ENCODE peak calls at places on chromosomes 12 and 14, in five cellular contexts. C is body of pancreas, O is heart left ventricle, T is HCT116, J is stomach. Y is an unnamed sample.

GRCh38 chr12:69929125-69929524 is 104.1 kb downstream of the MYRFL start:
- DNase-seq in C (no peak), O (no peak), T (peak), J (no peak), Y (no peak)

GRCh38 chr14:89444044-89444443 is 27.0 kb upstream of the FOXN3 start:
- DNase-seq in C (no peak), O (no peak), T (no peak), J (no peak), Y (peak)

GRCh38 chr14:89214221-89214965 is 202.6 kb downstream of the FOXN3 start:
- DNase-seq in C (peak), O (peak), T (no peak), J (peak), Y (peak)

GRCh38 chr14:74551431-74551830 is 57.9 kb downstream of the ISCA2 start:
- DNase-seq in C (no peak), O (peak), T (no peak), J (no peak), Y (no peak)

GRCh38 chr12:124740691-124741137 is 123.0 kb downstream of the SCARB1 start:
- DNase-seq in C (peak), O (peak), T (peak), J (peak), Y (no peak)

GRCh38 chr12:93108958-93109357 is 179.9 kb upstream of the EEA1 start:
- DNase-seq in C (no peak), O (no peak), T (no peak), J (no peak), Y (no peak)

GRCh38 chr12:117158911-117159310 is 31.4 kb downstream of the FBXO21 start:
- DNase-seq in C (no peak), O (no peak), T (no peak), J (no peak), Y (no peak)

GRCh38 chr12:109777544-109777943 is 55.7 kb downstream of the TRPV4 start:
- DNase-seq in C (no peak), O (no peak), T (no peak), J (no peak), Y (peak)

GRCh38 chr14:100684154-100684553 is 42.5 kb upstream of the DLK1 start:
- DNase-seq in C (no peak), O (no peak), T (no peak), J (no peak), Y (no peak)
- H3K4me3 ChIP-seq in C (no peak), O (no peak), T (no peak), J (no peak), Y (no peak)

GRCh38 chr12:132633901-132634300 is 15.3 kb downstream of the P2RX2 start:
- DNase-seq in C (peak), O (no peak), T (no peak), J (no peak), Y (no peak)

GRCh38 chr12:132637811-132638210 is 19.2 kb downstream of the P2RX2 start:
- DNase-seq in C (no peak), O (no peak), T (no peak), J (no peak), Y (no peak)

GRCh38 chr12:132634411-132634990 is 15.9 kb downstream of the P2RX2 start:
- DNase-seq in C (no peak), O (no peak), T (no peak), J (no peak), Y (no peak)

GRCh38 chr12:132633398-132633797 is 14.8 kb downstream of the P2RX2 start:
- DNase-seq in C (no peak), O (no peak), T (no peak), J (no peak), Y (no peak)

GRCh38 chr12:132635076-132635955 is 16.7 kb downstream of the P2RX2 start:
- DNase-seq in C (no peak), O (no peak), T (no peak), J (no peak), Y (no peak)
- TF ChIP-seq POLR2A in C (no peak), O (no peak), T (no peak), J (no peak), Y (no peak)

DNA sequence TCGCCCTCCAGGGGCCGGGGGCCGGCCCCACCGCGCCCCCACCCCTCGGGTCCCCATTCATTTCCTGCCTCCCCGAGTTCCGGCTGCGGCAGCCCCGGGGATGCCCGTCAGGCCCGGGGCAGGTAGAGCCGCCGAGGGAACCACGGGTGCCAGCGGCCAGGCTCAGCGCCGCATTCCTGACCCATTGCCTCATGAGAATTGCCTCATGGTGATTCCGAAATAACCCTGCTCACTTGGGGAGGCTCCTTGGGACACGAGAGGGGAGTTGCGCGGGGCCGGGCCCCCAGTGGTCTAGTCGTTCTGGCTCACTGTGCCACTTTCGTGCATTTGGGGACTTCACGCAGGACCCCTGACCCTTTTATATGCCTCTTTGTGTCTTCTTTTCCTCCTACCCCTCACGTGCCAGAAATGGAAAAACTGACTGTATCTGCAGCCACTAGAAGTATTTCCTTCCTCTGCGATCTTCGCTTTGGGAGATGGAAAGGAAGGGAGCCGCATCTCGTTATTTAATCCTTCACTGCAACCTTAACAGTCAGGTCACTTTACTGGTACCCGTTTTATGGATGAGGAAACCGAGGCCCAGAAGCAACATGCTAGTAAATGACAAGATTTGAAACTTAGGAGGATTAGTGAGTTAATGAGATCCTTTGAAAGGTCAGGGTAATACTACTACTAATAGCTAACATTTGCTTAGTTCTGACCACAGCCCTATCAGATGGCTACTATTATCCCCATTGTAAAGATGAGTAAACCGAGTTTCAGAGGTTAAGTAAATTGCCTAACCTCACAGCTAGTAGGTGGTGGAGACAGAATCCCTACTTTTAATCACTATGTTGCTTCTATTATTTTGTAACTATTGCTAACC is 754 bp downstream of the PTPN11 start:
- DNase-seq in C (peak), O (peak), T (no peak), J (peak), Y (peak)
- TF ChIP-seq CTCF in C (no peak), O (no peak), T (no peak), J (no peak), Y (no peak)

GRCh38 chr14:101476931-101477553 is 84.3 kb upstream of the DIO3 start:
- DNase-seq in C (peak), O (no peak), T (peak), J (peak), Y (peak)
- H3K4me3 ChIP-seq in C (no peak), O (no peak), T (peak), J (no peak), Y (no peak)

DNA sequence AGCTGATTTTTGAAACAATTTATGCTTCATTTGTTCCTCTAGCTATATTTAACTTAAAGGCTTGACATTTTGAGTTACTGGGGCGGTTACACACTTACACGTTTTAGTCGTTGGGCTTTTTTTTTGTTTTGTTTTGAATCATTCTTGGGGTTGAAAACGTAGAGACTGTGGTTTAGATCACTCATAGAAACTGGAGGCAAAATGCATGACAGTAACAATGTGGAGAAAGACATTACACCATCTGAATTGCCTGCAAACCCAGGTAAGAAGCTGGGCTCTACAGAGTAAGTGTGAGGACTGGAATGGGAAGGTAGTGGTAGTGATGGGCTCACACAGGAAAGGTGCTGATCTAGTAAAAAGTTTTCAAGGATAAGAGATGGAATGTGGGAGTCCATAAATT is at the start of gene CLEC2D:
- DNase-seq in C (no peak), O (no peak), T (no peak), J (no peak), Y (no peak)
- TF ChIP-seq POLR2A in C (no peak), O (no peak), T (no peak), J (no peak), Y (no peak)

GRCh38 chr14:31777312-31777711 is 216.1 kb downstream of the NUBPL start:
- DNase-seq in C (no peak), O (no peak), T (no peak), J (no peak), Y (no peak)
- TF ChIP-seq CTCF in C (no peak), O (no peak), T (no peak), J (no peak), Y (no peak)

GRCh38 chr12:84912191-84913142 is at the start of gene SLC6A15:
- DNase-seq in C (peak), O (no peak), T (no peak), J (no peak), Y (peak)

GRCh38 chr12:84913151-84913550 is 552 bp upstream of the SLC6A15 start:
- DNase-seq in C (no peak), O (no peak), T (no peak), J (no peak), Y (no peak)

GRCh38 chr12:84910549-84911241 is 1.9 kb downstream of the SLC6A15 start:
- DNase-seq in C (no peak), O (no peak), T (no peak), J (no peak), Y (no peak)

GRCh38 chr12:84911331-84912190 is 1.0 kb downstream of the SLC6A15 start:
- DNase-seq in C (peak), O (no peak), T (no peak), J (no peak), Y (peak)
- H3K4me3 ChIP-seq in C (no peak), O (peak), T (no peak), J (peak), Y (peak)

GRCh38 chr14:68546839-68547238 is 246.0 kb downstream of the ZFP36L1 start:
- DNase-seq in C (peak), O (no peak), T (no peak), J (no peak), Y (no peak)

GRCh38 chr14:68542346-68542745 is 250.5 kb downstream of the ZFP36L1 start:
- DNase-seq in C (no peak), O (no peak), T (no peak), J (no peak), Y (no peak)

GRCh38 chr14:68543516-68543915 is 249.4 kb downstream of the ZFP36L1 start:
- DNase-seq in C (no peak), O (no peak), T (no peak), J (no peak), Y (no peak)

GRCh38 chr14:68541128-68541896 is 251.6 kb downstream of the ZFP36L1 start:
- DNase-seq in C (no peak), O (no peak), T (no peak), J (no peak), Y (no peak)

DNA sequence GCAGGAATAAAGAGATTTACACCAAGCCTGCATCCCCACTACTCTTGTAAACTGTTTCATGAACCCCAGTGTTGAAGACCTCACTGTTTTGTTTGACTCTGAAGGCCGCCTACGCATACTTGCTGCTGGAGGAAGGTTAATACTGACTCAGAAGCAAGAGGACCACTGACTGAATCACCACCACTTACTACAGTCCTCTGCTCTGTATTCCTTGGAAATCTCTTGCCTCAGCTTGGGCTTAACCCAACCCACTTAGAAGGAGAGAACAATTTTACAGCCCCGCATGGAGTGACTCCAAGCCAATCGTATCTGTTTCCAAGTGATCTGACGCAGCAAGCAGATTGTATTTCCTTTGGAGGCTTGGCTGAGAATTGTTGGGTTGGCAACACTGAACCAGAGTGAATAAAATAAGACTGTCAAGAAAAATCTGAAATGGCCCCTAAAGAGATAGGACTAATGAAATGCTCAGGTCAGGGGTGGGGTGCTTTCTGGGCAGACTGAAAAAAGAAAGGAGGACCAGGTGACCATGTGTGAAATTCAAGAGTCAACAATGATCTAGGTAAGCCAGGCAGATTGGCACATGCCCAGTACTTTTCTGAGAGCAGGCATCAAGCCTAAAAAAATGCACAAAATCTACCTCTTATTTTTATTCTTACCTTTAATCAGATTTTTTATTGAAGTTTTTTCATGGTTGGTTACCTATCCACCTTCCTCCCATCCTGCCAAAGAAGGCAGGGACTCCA is 248.5 kb downstream of the ZFP36L1 start:
- DNase-seq in C (peak), O (peak), T (no peak), J (peak), Y (no peak)
- TF ChIP-seq POLR2A in C (peak), O (no peak), T (no peak), J (no peak), Y (no peak)